ENCODE peak calls at places on chromosome 13, in seven cellular contexts. One of them, this sample, is unnamed.

GRCh38 chr13:37058801-37059135 is 720 bp downstream of the SUPT20H start:
- DNase-seq in A549: peak
- DNase-seq in SK-N-SH: peak
- DNase-seq in heart left ventricle: no peak
- DNase-seq in endothelial cell: peak
- DNase-seq in psoas muscle: no peak
- DNase-seq in GM13976: peak
- DNase-seq in this sample: no peak

GRCh38 chr13:59531571-59532091 is 632.1 kb downstream of the DIAPH3 start:
- DNase-seq in SK-N-SH: no peak
- DNase-seq in psoas muscle: peak
- DNase-seq in GM13976: no peak
- DNase-seq in heart left ventricle: peak
- DNase-seq in endothelial cell: peak
- DNase-seq in A549: no peak
- DNase-seq in this sample: peak

GRCh38 chr13:19845758-19846157 is 17.7 kb downstream of the ZMYM5 start:
- DNase-seq in SK-N-SH: peak
- DNase-seq in endothelial cell: no peak
- DNase-seq in heart left ventricle: no peak
- DNase-seq in GM13976: no peak
- DNase-seq in A549: peak
- DNase-seq in psoas muscle: no peak
- DNase-seq in this sample: no peak

GRCh38 chr13:50261502-50261901 is 246.3 kb downstream of the KCNRG start:
- DNase-seq in heart left ventricle: no peak
- DNase-seq in A549: no peak
- DNase-seq in GM13976: no peak
- DNase-seq in endothelial cell: no peak
- DNase-seq in SK-N-SH: no peak
- DNase-seq in psoas muscle: no peak
- DNase-seq in this sample: no peak

GRCh38 chr13:87093399-87093798 is 577.8 kb upstream of the SLITRK5 start:
- DNase-seq in SK-N-SH: no peak
- DNase-seq in psoas muscle: no peak
- DNase-seq in heart left ventricle: no peak
- DNase-seq in endothelial cell: no peak
- DNase-seq in A549: no peak
- DNase-seq in GM13976: no peak
- DNase-seq in this sample: no peak

GRCh38 chr13:29935309-29935981 is 85.0 kb upstream of the UBL3 start:
- DNase-seq in heart left ventricle: peak
- DNase-seq in A549: no peak
- DNase-seq in GM13976: peak
- DNase-seq in psoas muscle: no peak
- DNase-seq in SK-N-SH: no peak
- DNase-seq in endothelial cell: no peak
- DNase-seq in this sample: no peak

GRCh38 chr13:110254151-110254679 is 52.7 kb downstream of the COL4A1 start:
- DNase-seq in heart left ventricle: no peak
- DNase-seq in A549: no peak
- DNase-seq in GM13976: no peak
- DNase-seq in SK-N-SH: no peak
- DNase-seq in endothelial cell: no peak
- DNase-seq in psoas muscle: no peak
- DNase-seq in this sample: no peak

GRCh38 chr13:91319996-91320395 is 27.5 kb upstream of the MIR17HG start:
- DNase-seq in GM13976: no peak
- DNase-seq in endothelial cell: no peak
- DNase-seq in SK-N-SH: no peak
- DNase-seq in heart left ventricle: no peak
- DNase-seq in psoas muscle: no peak
- DNase-seq in A549: no peak
- DNase-seq in this sample: no peak

GRCh38 chr13:76848596-76848995 is 37.6 kb downstream of the KCTD12 start:
- DNase-seq in heart left ventricle: no peak
- DNase-seq in endothelial cell: no peak
- DNase-seq in SK-N-SH: no peak
- DNase-seq in psoas muscle: peak
- DNase-seq in A549: no peak
- DNase-seq in GM13976: no peak
- DNase-seq in this sample: peak

GRCh38 chr13:100063906-100064305 is 25.0 kb upstream of the PCCA start:
- DNase-seq in endothelial cell: no peak
- DNase-seq in GM13976: no peak
- DNase-seq in A549: no peak
- DNase-seq in SK-N-SH: no peak
- DNase-seq in psoas muscle: no peak
- DNase-seq in heart left ventricle: no peak
- DNase-seq in this sample: no peak

GRCh38 chr13:100068532-100068931 is 20.4 kb upstream of the PCCA start:
- DNase-seq in heart left ventricle: no peak
- DNase-seq in psoas muscle: no peak
- DNase-seq in endothelial cell: no peak
- DNase-seq in SK-N-SH: no peak
- DNase-seq in A549: no peak
- DNase-seq in GM13976: no peak
- DNase-seq in this sample: no peak

GRCh38 chr13:100059827-100060226 is 29.1 kb upstream of the PCCA start:
- DNase-seq in endothelial cell: no peak
- DNase-seq in psoas muscle: no peak
- DNase-seq in heart left ventricle: no peak
- DNase-seq in GM13976: no peak
- DNase-seq in SK-N-SH: no peak
- DNase-seq in A549: no peak
- DNase-seq in this sample: no peak

GRCh38 chr13:100069278-100069677 is 19.6 kb upstream of the PCCA start:
- DNase-seq in endothelial cell: no peak
- DNase-seq in A549: no peak
- DNase-seq in SK-N-SH: no peak
- DNase-seq in GM13976: no peak
- DNase-seq in heart left ventricle: no peak
- DNase-seq in psoas muscle: no peak
- DNase-seq in this sample: no peak

DNA sequence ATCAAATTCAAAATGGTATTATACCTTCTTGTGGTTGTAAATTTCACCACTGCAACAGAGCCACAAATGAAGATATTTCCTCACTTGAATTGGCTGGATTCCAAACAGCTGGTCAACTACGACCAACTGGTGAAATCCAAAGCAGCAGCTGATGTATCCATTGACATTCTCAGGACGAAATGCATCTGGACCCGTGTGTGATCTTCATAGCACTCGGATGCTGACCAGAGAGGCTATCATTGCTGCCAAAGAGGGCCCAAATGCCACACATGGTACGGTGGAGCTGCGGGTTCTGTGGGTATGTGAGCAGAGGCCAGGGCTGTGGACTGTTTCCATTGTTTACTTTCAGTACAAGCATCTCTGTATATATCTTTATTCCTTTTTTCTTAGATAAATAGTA is 25.6 kb upstream of the PCCA start:
- DNase-seq in A549: no peak
- DNase-seq in GM13976: no peak
- DNase-seq in SK-N-SH: no peak
- DNase-seq in heart left ventricle: no peak
- DNase-seq in psoas muscle: no peak
- DNase-seq in endothelial cell: no peak
- DNase-seq in this sample: no peak
- TF ChIP-seq CTCF in A549: no peak
- TF ChIP-seq CTCF in GM13976: no peak
- TF ChIP-seq CTCF in SK-N-SH: no peak
- TF ChIP-seq CTCF in heart left ventricle: no peak
- TF ChIP-seq CTCF in psoas muscle: no peak
- TF ChIP-seq CTCF in endothelial cell: no peak
- TF ChIP-seq CTCF in this sample: no peak

DNA sequence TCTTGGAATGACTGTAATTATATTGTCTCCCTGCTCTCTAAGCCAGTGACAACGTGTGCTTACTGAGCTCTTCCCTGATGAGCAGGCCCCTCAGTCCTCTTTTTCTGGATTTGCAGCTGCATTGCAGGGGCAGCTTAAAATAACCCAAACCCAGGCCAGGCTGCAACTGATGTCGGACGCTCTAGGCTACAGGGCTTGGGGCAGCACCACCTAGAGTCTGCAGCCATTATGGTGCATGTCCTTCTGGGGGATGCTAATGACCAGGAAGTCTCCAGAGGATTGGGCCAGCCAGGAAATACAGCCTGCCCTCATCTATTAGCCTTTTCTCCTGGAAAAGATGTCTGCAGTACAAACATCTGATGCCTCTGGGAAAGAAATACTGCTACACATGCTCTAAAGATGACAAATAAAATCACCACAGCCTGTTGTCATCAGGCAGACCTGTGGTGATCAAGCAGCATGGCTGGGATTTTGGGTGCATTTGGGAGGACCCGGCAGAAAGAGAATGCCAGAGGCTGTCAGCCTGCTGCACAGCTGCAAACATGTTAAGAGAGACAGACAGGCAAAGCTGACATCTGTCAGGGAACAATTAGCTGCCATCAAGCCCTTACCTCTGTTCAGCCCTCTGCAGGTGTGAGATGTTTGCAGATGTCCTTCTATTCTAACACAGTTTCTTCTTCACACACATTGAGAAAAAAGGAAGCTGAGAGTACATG is 51.8 kb downstream of the CCDC70 start:
- DNase-seq in SK-N-SH: peak
- DNase-seq in endothelial cell: peak
- DNase-seq in GM13976: no peak
- DNase-seq in heart left ventricle: no peak
- DNase-seq in A549: no peak
- DNase-seq in psoas muscle: no peak
- DNase-seq in this sample: no peak
- TF ChIP-seq CTCF in SK-N-SH: no peak
- TF ChIP-seq CTCF in endothelial cell: no peak
- TF ChIP-seq CTCF in GM13976: no peak
- TF ChIP-seq CTCF in heart left ventricle: no peak
- TF ChIP-seq CTCF in A549: no peak
- TF ChIP-seq CTCF in psoas muscle: no peak
- TF ChIP-seq CTCF in this sample: no peak

DNA sequence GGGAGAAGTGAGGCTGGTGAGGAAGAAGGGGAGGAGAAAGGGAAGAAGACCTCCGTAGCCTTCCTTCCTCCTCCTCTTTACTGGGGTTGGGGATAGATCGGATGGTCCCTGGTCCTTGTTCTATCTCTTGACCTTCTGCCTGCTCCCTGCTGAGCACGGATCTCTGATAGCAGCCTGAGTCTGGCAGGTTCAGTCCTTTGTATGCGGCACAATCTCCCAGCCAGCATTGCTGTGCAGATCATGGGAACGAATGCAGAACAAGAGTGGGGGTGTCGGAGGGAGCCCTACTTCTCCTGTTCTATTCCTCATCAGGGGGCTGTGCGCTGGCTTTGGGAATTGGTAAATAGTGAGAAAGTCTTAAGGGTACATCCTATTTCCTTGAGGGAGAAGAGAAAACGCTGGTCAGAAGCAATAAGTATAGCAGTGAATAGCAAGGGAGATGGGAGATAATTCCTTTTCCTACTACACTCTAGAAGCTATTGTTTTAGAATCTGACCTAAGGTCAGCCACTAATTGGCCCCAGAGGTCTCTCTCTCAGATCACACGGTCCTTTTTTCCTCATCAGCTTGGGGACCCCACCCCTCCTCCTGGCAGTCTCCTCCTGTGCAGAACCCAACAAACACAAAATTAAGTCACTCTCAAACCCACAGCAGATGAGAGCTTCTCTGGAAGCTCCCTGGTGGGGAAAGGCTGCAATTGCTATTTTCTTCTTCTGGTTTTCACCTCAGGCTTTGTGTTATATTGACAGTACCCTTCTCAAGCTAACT is 41.0 kb downstream of the KL start:
- DNase-seq in endothelial cell: peak
- DNase-seq in psoas muscle: no peak
- DNase-seq in heart left ventricle: peak
- DNase-seq in GM13976: peak
- DNase-seq in A549: peak
- DNase-seq in SK-N-SH: peak
- DNase-seq in this sample: no peak
- TF ChIP-seq CTCF in endothelial cell: peak
- TF ChIP-seq CTCF in psoas muscle: peak
- TF ChIP-seq CTCF in heart left ventricle: peak
- TF ChIP-seq CTCF in GM13976: no peak
- TF ChIP-seq CTCF in A549: peak
- TF ChIP-seq CTCF in SK-N-SH: peak
- TF ChIP-seq CTCF in this sample: no peak

GRCh38 chr13:52846567-52847321 is 1.7 kb downstream of the PCDH8 start:
- DNase-seq in A549: no peak
- DNase-seq in GM13976: peak
- DNase-seq in SK-N-SH: peak
- DNase-seq in heart left ventricle: peak
- DNase-seq in psoas muscle: peak
- DNase-seq in endothelial cell: peak
- DNase-seq in this sample: peak
- TF ChIP-seq CTCF in A549: no peak
- TF ChIP-seq CTCF in GM13976: peak
- TF ChIP-seq CTCF in SK-N-SH: peak
- TF ChIP-seq CTCF in heart left ventricle: peak
- TF ChIP-seq CTCF in psoas muscle: peak
- TF ChIP-seq CTCF in endothelial cell: no peak
- TF ChIP-seq CTCF in this sample: peak

GRCh38 chr13:64819081-64819480 is 2411.1 kb downstream of the PCDH9 start:
- DNase-seq in heart left ventricle: no peak
- DNase-seq in endothelial cell: no peak
- DNase-seq in GM13976: no peak
- DNase-seq in SK-N-SH: no peak
- DNase-seq in A549: no peak
- DNase-seq in psoas muscle: no peak
- DNase-seq in this sample: no peak
- TF ChIP-seq CTCF in heart left ventricle: no peak
- TF ChIP-seq CTCF in endothelial cell: no peak
- TF ChIP-seq CTCF in GM13976: no peak
- TF ChIP-seq CTCF in SK-N-SH: peak
- TF ChIP-seq CTCF in A549: no peak
- TF ChIP-seq CTCF in psoas muscle: no peak
- TF ChIP-seq CTCF in this sample: no peak

GRCh38 chr13:80307401-80307987 is 33.4 kb downstream of the SPRY2 start:
- DNase-seq in heart left ventricle: no peak
- DNase-seq in endothelial cell: no peak
- DNase-seq in A549: no peak
- DNase-seq in psoas muscle: no peak
- DNase-seq in SK-N-SH: no peak
- DNase-seq in GM13976: no peak
- DNase-seq in this sample: no peak

GRCh38 chr13:80309926-80310325 is 31.0 kb downstream of the SPRY2 start:
- DNase-seq in heart left ventricle: no peak
- DNase-seq in psoas muscle: no peak
- DNase-seq in endothelial cell: no peak
- DNase-seq in GM13976: no peak
- DNase-seq in A549: no peak
- DNase-seq in SK-N-SH: no peak
- DNase-seq in this sample: no peak

GRCh38 chr13:80303225-80303811 is 37.6 kb downstream of the SPRY2 start:
- DNase-seq in heart left ventricle: no peak
- DNase-seq in A549: no peak
- DNase-seq in endothelial cell: no peak
- DNase-seq in GM13976: no peak
- DNase-seq in SK-N-SH: no peak
- DNase-seq in psoas muscle: no peak
- DNase-seq in this sample: no peak

GRCh38 chr13:80306573-80306972 is 34.4 kb downstream of the SPRY2 start:
- DNase-seq in endothelial cell: no peak
- DNase-seq in SK-N-SH: peak
- DNase-seq in GM13976: no peak
- DNase-seq in A549: no peak
- DNase-seq in heart left ventricle: no peak
- DNase-seq in psoas muscle: no peak
- DNase-seq in this sample: no peak

GRCh38 chr13:80305737-80306136 is 35.2 kb downstream of the SPRY2 start:
- DNase-seq in A549: no peak
- DNase-seq in SK-N-SH: no peak
- DNase-seq in heart left ventricle: no peak
- DNase-seq in GM13976: no peak
- DNase-seq in psoas muscle: no peak
- DNase-seq in endothelial cell: no peak
- DNase-seq in this sample: no peak
- TF ChIP-seq CTCF in A549: no peak
- TF ChIP-seq CTCF in SK-N-SH: no peak
- TF ChIP-seq CTCF in heart left ventricle: no peak
- TF ChIP-seq CTCF in GM13976: no peak
- TF ChIP-seq CTCF in psoas muscle: no peak
- TF ChIP-seq CTCF in endothelial cell: no peak
- TF ChIP-seq CTCF in this sample: no peak

This sample was measured in tibial artery.